ENCODE peak calls at places on chromosomes 7 and 10, in four cellular contexts. Q is GM23338, H is HepG2, Y is GM12878. T is an unnamed sample.

GRCh38 chr10:78651287-78651686 is 417.5 kb upstream of the ZMIZ1 start:
- DNase-seq in H (no peak), Q (no peak), Y (no peak), T (no peak)

GRCh38 chr10:121811386-121811785 is 116.4 kb downstream of the ATE1 start:
- DNase-seq in Y (no peak), Q (no peak), H (no peak), T (no peak)

GRCh38 chr10:97069576-97070362 is 116.0 kb downstream of the SLIT1 start:
- DNase-seq in Q (no peak), H (no peak), Y (no peak), T (peak; percentile 84)

GRCh38 chr7:47291461-47292051 is 290.4 kb downstream of the TNS3 start:
- DNase-seq in Y (peak; percentile 50), H (no peak), Q (no peak), T (peak; percentile 43)

GRCh38 chr10:44960482-44961230 is 1.1 kb downstream of the RASSF4 start:
- DNase-seq in Y (no peak), H (peak; percentile 52), Q (no peak), T (no peak)

GRCh38 chr10:95867866-95868265 is 39.9 kb upstream of the CC2D2B start:
- DNase-seq in Y (no peak), Q (no peak), H (no peak), T (no peak)

GRCh38 chr10:3850999-3851937 is 66.3 kb upstream of the KLF6 start:
- DNase-seq in Q (no peak), H (peak; percentile 66), Y (peak; percentile 72), T (peak; percentile 83)

GRCh38 chr10:79137826-79138225 is 69.1 kb downstream of the ZMIZ1 start:
- DNase-seq in Q (no peak), H (no peak), Y (peak; percentile 26), T (no peak)

GRCh38 chr10:124296121-124296812 is 122.5 kb downstream of the OAT start:
- DNase-seq in Y (no peak), Q (peak; percentile 46), H (no peak), T (no peak)

GRCh38 chr10:42962120-42962901 is 114.6 kb upstream of the RET start:
- DNase-seq in Y (no peak), H (no peak), Q (no peak), T (no peak)

GRCh38 chr7:106905734-106906133 is 40.7 kb downstream of the PIK3CG start:
- DNase-seq in Y (no peak), Q (peak; percentile 72), H (no peak), T (no peak)

GRCh38 chr10:113303747-113304146 is 249.1 kb upstream of the HABP2 start:
- DNase-seq in H (peak; percentile 45), Y (no peak), Q (no peak), T (no peak)

GRCh38 chr10:394061-394438 is 258.8 kb downstream of the ZMYND11 start:
- DNase-seq in Q (no peak), Y (no peak), H (no peak), T (no peak)

DNA sequence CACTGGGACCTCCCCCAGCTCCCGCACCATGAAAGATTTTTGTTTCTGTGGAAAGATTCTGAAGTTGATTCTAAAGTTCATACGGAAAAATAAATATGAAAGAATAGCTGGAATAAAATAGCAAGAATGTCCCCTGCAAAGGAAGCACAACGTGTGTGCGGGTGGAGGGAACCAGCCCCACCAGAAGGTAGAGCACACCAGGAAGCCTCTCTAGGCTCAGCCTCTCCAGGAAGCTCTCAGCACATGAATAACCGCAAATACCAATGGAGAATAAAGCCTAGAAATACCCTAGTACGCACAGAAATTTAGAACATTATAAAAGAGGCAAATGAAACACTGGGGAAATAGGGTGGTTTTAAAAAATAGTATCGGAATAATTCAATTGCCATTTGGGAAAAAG is 24.6 kb upstream of the FAM170B start:
- DNase-seq in Y (no peak), Q (peak; percentile 50), H (no peak), T (no peak)
- H3K4me2 ChIP-seq in Y (no peak overlapping the region), Q (peak overlapping the region; percentile 26), H (no peak overlapping the region), T (no peak overlapping the region)

DNA sequence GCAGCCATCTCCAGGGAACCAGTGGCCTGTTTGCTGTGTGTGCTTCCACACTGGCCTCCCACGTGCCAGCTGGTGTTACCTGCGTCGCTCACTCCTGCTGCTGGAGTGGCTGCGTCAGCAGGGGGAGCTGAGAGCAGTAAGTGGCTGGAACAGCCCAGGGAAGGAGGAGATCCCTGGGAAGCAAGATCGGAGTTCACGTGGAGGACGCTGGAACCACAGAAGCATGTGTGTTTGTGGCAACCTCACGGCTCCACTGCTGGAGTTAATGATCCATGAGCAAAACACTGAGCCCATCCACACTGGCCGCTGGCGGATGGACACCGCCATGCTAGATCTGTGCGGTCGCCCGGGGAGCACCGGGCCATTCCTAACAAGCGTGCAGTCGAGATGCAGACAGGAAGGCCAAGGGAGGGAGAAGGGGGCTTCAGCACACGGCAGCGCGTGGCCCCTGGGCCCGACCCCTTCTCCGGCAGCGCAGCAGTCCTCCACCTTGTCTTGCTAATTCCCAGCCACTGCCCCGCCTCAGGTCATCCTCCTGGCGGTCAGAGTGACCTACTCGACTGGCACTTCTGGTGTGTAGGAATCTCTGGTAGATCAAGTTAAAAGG is 68.5 kb upstream of the EEPD1 start:
- DNase-seq in Y (no peak), H (peak; percentile 65), Q (peak; percentile 76), T (peak; percentile 72)
- TF ChIP-seq JUNB in Y (no peak), H (no peak), Q (no peak), T (no peak)

GRCh38 chr7:30019960-30020359 is 6.5 kb downstream of the FKBP14 start:
- DNase-seq in H (no peak), Y (no peak), Q (no peak), T (peak; percentile 16)
- H3K4me2 ChIP-seq in H (no peak overlapping the region), Y (no peak overlapping the region), Q (no peak overlapping the region), T (peak overlapping the region; percentile 10)

GRCh38 chr10:31953080-31953479 is 24.4 kb upstream of the ARHGAP12 start:
- DNase-seq in Q (no peak), H (no peak), Y (no peak), T (no peak)
- TF ChIP-seq JUNB in Q (no peak), H (no peak), Y (no peak), T (no peak)

GRCh38 chr10:70331486-70332268 is 47.9 kb upstream of the NPFFR1 start:
- DNase-seq in H (peak; percentile 84), Q (peak; percentile 35), Y (peak; percentile 72), T (peak; percentile 62)
- H3K4me2 ChIP-seq in H (peak overlapping the region; percentile 63), Q (no peak overlapping the region), Y (peak overlapping the region; percentile 63), T (peak overlapping the region; percentile 66)

T was measured in A549.